ENCODE peak calls at places on chromosome 3, in five cellular contexts. F is mammary epithelial cell, I is sciatic nerve, C is GM12891, P is NCI-H1092. T is an unnamed sample.

GRCh38 chr3:72916249-72916648 is 28.4 kb downstream of the GXYLT2 start:
- DNase-seq in C (no peak), P (no peak), I (no peak), F (no peak), T (no peak)

GRCh38 chr3:70728311-70728710 is 415.9 kb upstream of the MDFIC2 start:
- DNase-seq in I (no peak), P (no peak), F (no peak), C (no peak), T (no peak)

GRCh38 chr3:4060064-4060463 is 243.1 kb upstream of the SETMAR start:
- DNase-seq in C (no peak), P (no peak), I (no peak), F (no peak), T (no peak)

GRCh38 chr3:147449669-147450068 is 40.5 kb downstream of the ZIC1 start:
- DNase-seq in F (no peak), I (no peak), P (no peak), C (no peak), T (no peak)

GRCh38 chr3:130733236-130733884 is 13.3 kb downstream of the PIK3R4 start:
- DNase-seq in F (no peak), I (no peak), C (no peak), P (no peak), T (no peak)

GRCh38 chr3:143822374-143822773 is 25.9 kb downstream of the SLC9A9 start:
- DNase-seq in P (no peak), F (no peak), C (no peak), I (no peak), T (no peak)

GRCh38 chr3:29313074-29313473 is 32.2 kb downstream of the RBMS3 start:
- DNase-seq in I (no peak), P (no peak), C (no peak), F (no peak), T (no peak)

GRCh38 chr3:179148446-179149238 is 485 bp downstream of the PIK3CA start:
- DNase-seq in P (peak; percentile 32), I (peak; percentile 67), F (peak; percentile 62), C (peak; percentile 25), T (no peak)

GRCh38 chr3:157370867-157371266 is 65.8 kb upstream of the PTX3 start:
- DNase-seq in P (no peak), F (no peak), C (no peak), I (no peak), T (no peak)

GRCh38 chr3:51929420-51930003 is 12.2 kb downstream of the RRP9 start:
- DNase-seq in C (no peak), I (no peak), F (no peak), P (no peak), T (peak; percentile 41)

GRCh38 chr3:158107508-158108095 is 1.4 kb upstream of the SHOX2 start:
- DNase-seq in F (no peak), P (no peak), C (no peak), I (no peak), T (no peak)

GRCh38 chr3:188171682-188172467 is 17.9 kb downstream of the LPP start:
- DNase-seq in F (no peak), I (no peak), C (no peak), P (no peak), T (no peak)

GRCh38 chr3:129604223-129604941 is 2.1 kb downstream of the PLXND1 start:
- DNase-seq in C (no peak), P (no peak), F (no peak), I (no peak), T (no peak)

GRCh38 chr3:48478631-48479555 is 25.1 kb downstream of the SHISA5 start:
- DNase-seq in F (peak; percentile 81), C (no peak), P (no peak), I (no peak), T (no peak)

GRCh38 chr3:170499562-170500156 is 81.0 kb downstream of the CLDN11 start:
- DNase-seq in F (peak; percentile 41), C (peak; percentile 31), P (no peak), I (no peak), T (no peak)

GRCh38 chr3:25820372-25820771 is 30.5 kb downstream of the OXSM start:
- DNase-seq in C (no peak), I (no peak), F (peak; percentile 74), P (no peak), T (no peak)

GRCh38 chr3:72907131-72907697 is 19.4 kb downstream of the GXYLT2 start:
- DNase-seq in I (no peak), P (no peak), C (no peak), F (peak; percentile 2), T (no peak)

GRCh38 chr3:29353807-29354206 is 72.9 kb downstream of the RBMS3 start:
- DNase-seq in F (no peak), I (no peak), P (no peak), C (no peak), T (no peak)

GRCh38 chr3:97914390-97914789 is 57.8 kb downstream of the RIOX2 start:
- DNase-seq in C (no peak), I (no peak), F (peak; percentile 82), P (no peak), T (no peak)

GRCh38 chr3:189724366-189724765 is 93.2 kb downstream of the TP63 start:
- DNase-seq in I (no peak), P (no peak), C (no peak), F (no peak), T (no peak)

GRCh38 chr3:40751652-40752051 is 226.9 kb downstream of the ZNF621 start:
- DNase-seq in F (no peak), P (no peak), C (no peak), I (no peak), T (no peak)

GRCh38 chr3:126888186-126888760 is 94.6 kb upstream of the PLXNA1 start:
- DNase-seq in I (no peak), P (peak; percentile 71), F (no peak), C (no peak), T (no peak)

GRCh38 chr3:179732661-179733348 is 80.0 kb downstream of the USP13 start:
- DNase-seq in C (no peak), I (no peak), P (no peak), F (no peak), T (no peak)

GRCh38 chr3:15800780-15801179 is 3.0 kb upstream of the ANKRD28 start:
- DNase-seq in F (no peak), P (no peak), I (no peak), C (no peak), T (no peak)

GRCh38 chr3:124552224-124552623 is 178.0 kb upstream of the UMPS start:
- DNase-seq in F (peak; percentile 37), P (peak; percentile 21), C (no peak), I (no peak), T (no peak)

GRCh38 chr3:33218072-33218445 is 551 bp downstream of the SUSD5 start:
- DNase-seq in I (no peak), F (no peak), P (no peak), C (no peak), T (no peak)

GRCh38 chr3:8619548-8619947 is 25.1 kb downstream of the SSUH2 start:
- DNase-seq in C (no peak), I (no peak), P (no peak), F (peak; percentile 61), T (no peak)

GRCh38 chr3:30689202-30689641 is 82.8 kb downstream of the TGFBR2 start:
- DNase-seq in F (peak; percentile 69), I (no peak), C (no peak), P (no peak), T (no peak)

GRCh38 chr3:178982138-178982537 is 89.5 kb downstream of the ZMAT3 start:
- DNase-seq in I (no peak), F (peak; percentile 73), P (no peak), C (no peak), T (no peak)

GRCh38 chr3:126496894-126497850 is 20.4 kb downstream of the UROC1 start:
- DNase-seq in P (no peak), F (no peak), C (no peak), I (no peak), T (no peak)

GRCh38 chr3:63795438-63795837 is 23.7 kb upstream of the C3orf49 start:
- DNase-seq in P (no peak), C (no peak), F (no peak), I (no peak), T (no peak)

GRCh38 chr3:46075816-46076215 is 48.5 kb upstream of the XCR1 start:
- DNase-seq in I (no peak), C (no peak), F (no peak), P (no peak), T (no peak)

GRCh38 chr3:172524611-172525010 is 1.4 kb upstream of the TNFSF10 start:
- DNase-seq in P (no peak), I (no peak), F (no peak), C (no peak), T (no peak)

GRCh38 chr3:128911911-128912310 is 32.5 kb downstream of the ACAD9 start:
- DNase-seq in P (no peak), I (peak; percentile 35), C (no peak), F (no peak), T (peak; percentile 83)

GRCh38 chr3:4894891-4895530 is 84.2 kb upstream of the BHLHE40 start:
- DNase-seq in I (no peak), C (no peak), P (no peak), F (no peak), T (no peak)

GRCh38 chr3:69411331-69411730 is 25.4 kb upstream of the FRMD4B start:
- DNase-seq in F (peak; percentile 93), C (no peak), P (no peak), I (no peak), T (no peak)

GRCh38 chr3:52694528-52695189 is 8.8 kb downstream of the GNL3 start:
- DNase-seq in I (no peak), F (no peak), C (no peak), P (no peak), T (no peak)